ENCODE peak calls at places on chromosome 21, in six cellular contexts. T, Q, H, N, S and R are unnamed samples.

GRCh38 chr21:38500073-38500472 is 1.8 kb upstream of the ERG start:
- DNase-seq in T (no peak), Q (no peak), S (no peak), H (no peak), N (no peak), R (no peak)

GRCh38 chr21:22584308-22584707 is 1586.1 kb downstream of the NCAM2 start:
- DNase-seq in N (no peak), T (no peak), Q (no peak), S (no peak), H (no peak), R (no peak)

GRCh38 chr21:16279658-16280581 is 550.1 kb downstream of the USP25 start:
- DNase-seq in S (peak), Q (no peak), T (no peak), N (no peak), H (no peak), R (peak)

GRCh38 chr21:22200378-22201092 is 1202.3 kb downstream of the NCAM2 start:
- DNase-seq in S (no peak), Q (no peak), T (no peak), H (no peak), N (no peak), R (no peak)

GRCh38 chr21:45282283-45283018 is 5.2 kb downstream of the POFUT2 start:
- DNase-seq in H (no peak), Q (no peak), T (no peak), S (no peak), N (no peak), R (no peak)

GRCh38 chr21:39316062-39316461 is 2.6 kb upstream of the BRWD1 start:
- DNase-seq in N (no peak), H (no peak), Q (no peak), T (no peak), S (no peak), R (no peak)

GRCh38 chr21:37749132-37749531 is 167.1 kb downstream of the KCNJ6 start:
- DNase-seq in Q (no peak), S (no peak), N (no peak), H (no peak), T (no peak), R (no peak)

GRCh38 chr21:14480601-14481000 is 65.5 kb downstream of the SAMSN1 start:
- DNase-seq in T (no peak), S (no peak), N (no peak), Q (no peak), H (no peak), R (no peak)

GRCh38 chr21:20971296-20971921 is 26.8 kb upstream of the NCAM2 start:
- DNase-seq in S (no peak), Q (no peak), H (peak), N (peak), T (no peak), R (peak)

GRCh38 chr21:46092026-46092764 is 5.7 kb upstream of the COL6A2 start:
- DNase-seq in H (no peak), T (no peak), Q (no peak), S (no peak), N (no peak), R (no peak)

GRCh38 chr21:26962516-26963305 is 4.2 kb downstream of the ADAMTS5 start:
- DNase-seq in S (no peak), N (no peak), H (no peak), T (no peak), Q (no peak), R (no peak)

GRCh38 chr21:14259669-14260458 is 43.9 kb downstream of the RBM11 start:
- DNase-seq in S (no peak), H (peak), Q (no peak), N (peak), T (peak), R (peak)

GRCh38 chr21:38661296-38662223 is 144.2 kb upstream of the ETS2 start:
- DNase-seq in S (peak), H (no peak), Q (no peak), N (no peak), T (no peak), R (no peak)

DNA sequence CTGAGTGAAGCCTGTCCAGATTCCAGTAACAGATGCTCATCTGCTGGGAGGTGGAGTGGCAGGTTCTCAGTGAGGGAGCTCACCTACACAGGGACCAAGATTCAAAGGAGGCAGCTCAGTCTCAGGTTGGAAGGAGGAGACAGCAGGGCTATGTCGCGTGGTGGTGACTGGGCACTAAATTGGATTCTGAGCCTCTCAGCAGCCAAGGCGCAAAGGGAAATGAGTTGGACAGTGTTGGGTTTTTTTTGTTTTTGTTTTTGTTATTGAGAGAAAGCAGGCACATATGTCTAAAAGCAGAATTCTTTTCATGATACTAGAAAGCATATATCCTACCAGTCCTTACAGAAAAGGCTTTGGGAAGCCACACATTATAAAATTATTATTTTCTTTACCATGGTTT is 26.2 kb downstream of the UMODL1 start:
- DNase-seq in N (no peak), S (no peak), Q (no peak), H (no peak), T (no peak), R (no peak)
- H3K9ac ChIP-seq in N (no peak), S (no peak), Q (no peak), H (no peak), T (peak), R (no peak)

GRCh38 chr21:41137401-41137800 is 30.6 kb upstream of the BACE2 start:
- DNase-seq in H (no peak), S (no peak), N (no peak), Q (no peak), T (no peak), R (no peak)

GRCh38 chr21:41133896-41134522 is 34.0 kb upstream of the BACE2 start:
- DNase-seq in Q (no peak), H (peak), N (peak), S (no peak), T (peak), R (peak)

GRCh38 chr21:41136286-41136685 is 31.7 kb upstream of the BACE2 start:
- DNase-seq in N (no peak), T (no peak), Q (no peak), S (no peak), H (no peak), R (no peak)

GRCh38 chr21:41137889-41138288 is 30.1 kb upstream of the BACE2 start:
- DNase-seq in S (no peak), N (no peak), H (no peak), T (no peak), Q (no peak), R (no peak)

DNA sequence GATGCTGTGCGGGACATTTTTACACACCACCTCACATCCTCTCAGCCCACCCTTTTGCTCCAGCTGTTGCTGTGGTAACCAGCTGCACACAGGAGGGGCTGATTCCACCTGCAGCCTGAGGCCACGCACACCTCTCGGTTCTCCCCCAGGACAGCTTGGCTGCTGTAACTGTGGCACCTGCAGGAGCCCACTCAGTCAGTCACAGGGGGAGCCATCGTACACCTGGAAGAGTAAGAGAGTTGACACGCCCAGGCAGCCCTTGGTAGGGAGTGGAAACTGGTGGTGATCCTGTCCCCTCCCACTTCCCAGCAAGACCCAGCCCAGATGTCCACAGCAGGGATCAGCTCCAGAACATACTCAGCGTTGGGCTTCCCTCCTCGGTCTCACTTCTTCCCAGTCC is 32.2 kb upstream of the BACE2 start:
- DNase-seq in H (no peak), S (no peak), Q (no peak), N (no peak), T (no peak), R (no peak)
- TF ChIP-seq YY1 in H (no peak), S (no peak), Q (no peak), N (no peak), T (no peak), R (no peak)

GRCh38 chr21:34526618-34527290 is 14.7 kb upstream of the KCNE1 start:
- DNase-seq in H (peak), Q (no peak), N (no peak), S (no peak), T (peak), R (peak)
- TF ChIP-seq ZNF274 in H (no peak), Q (no peak), N (no peak), S (no peak), T (no peak), R (no peak)

GRCh38 chr21:34730194-34730593 is 61.4 kb downstream of the CLIC6 start:
- DNase-seq in N (no peak), S (no peak), T (no peak), H (no peak), Q (no peak), R (no peak)

GRCh38 chr21:34734696-34735095 is 65.9 kb downstream of the CLIC6 start:
- DNase-seq in T (no peak), N (no peak), H (no peak), S (no peak), Q (no peak), R (no peak)

GRCh38 chr21:34733866-34734265 is 65.1 kb downstream of the CLIC6 start:
- DNase-seq in N (no peak), T (no peak), S (no peak), H (no peak), Q (no peak), R (no peak)

GRCh38 chr21:34730756-34731445 is 62.1 kb downstream of the CLIC6 start:
- DNase-seq in H (no peak), T (no peak), Q (no peak), S (no peak), N (no peak), R (no peak)

DNA sequence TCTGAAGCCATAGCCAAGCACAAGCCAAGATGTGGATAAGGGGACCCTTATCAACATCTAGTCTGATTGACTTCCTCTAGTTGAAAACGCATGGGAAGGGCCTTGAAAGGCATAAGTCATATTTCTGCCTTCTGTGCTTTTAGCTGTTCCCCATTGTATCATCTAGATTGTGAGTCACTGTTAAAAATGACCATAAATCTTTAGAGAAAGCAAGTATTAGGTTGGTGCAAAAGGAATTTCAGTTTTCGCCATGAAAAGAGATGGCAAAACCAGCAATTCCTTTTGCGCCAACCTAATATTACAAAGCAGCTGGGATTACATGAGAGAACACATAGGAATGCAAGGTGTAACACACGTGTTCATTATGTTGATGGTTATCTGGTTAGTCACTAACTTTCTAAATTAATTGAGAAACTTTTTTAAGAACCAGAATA is 63.6 kb downstream of the CLIC6 start:
- DNase-seq in H (no peak), T (no peak), N (no peak), S (no peak), Q (no peak), R (no peak)
- H3K9ac ChIP-seq in H (no peak), T (no peak), N (no peak), S (no peak), Q (no peak), R (no peak)